ENCODE peak calls at places on chromosomes 11 and 22, in four cellular contexts. N is AG04450, G is endothelial cell, C is GM04504. K is an unnamed sample.

GRCh38 chr11:77106321-77106720 is 3.7 kb downstream of the OMP start:
- DNase-seq in N (no peak), G (no peak), C (no peak), K (no peak)

GRCh38 chr11:1888811-1889526 is 2.7 kb downstream of the PRR33 start:
- DNase-seq in N (no peak), G (no peak), C (no peak), K (no peak)

GRCh38 chr22:40791241-40791640 is 27.9 kb downstream of the SLC25A17 start:
- DNase-seq in N (no peak), G (no peak), C (no peak), K (no peak)

GRCh38 chr11:131827440-131827839 is 457.0 kb downstream of the NTM start:
- DNase-seq in N (no peak), G (no peak), C (no peak), K (no peak)

GRCh38 chr11:100831929-100832480 is 144.9 kb downstream of the ARHGAP42 start:
- DNase-seq in N (no peak), G (no peak), C (no peak), K (no peak)

GRCh38 chr11:110338684-110339083 is 42.3 kb upstream of the RDX start:
- DNase-seq in N (no peak), G (no peak), C (no peak), K (no peak)

GRCh38 chr22:37484115-37485005 is 1.8 kb downstream of the MFNG start:
- DNase-seq in N (no peak), G (peak), C (no peak), K (no peak)

GRCh38 chr11:118305726-118306125 is 1.2 kb downstream of the CD3E start:
- DNase-seq in N (no peak), G (no peak), C (no peak), K (no peak)

GRCh38 chr11:71286701-71287643 is 34.6 kb upstream of the SHANK2 start:
- DNase-seq in N (peak), G (no peak), C (peak), K (no peak)

GRCh38 chr11:8296872-8297271 is 33.2 kb upstream of the LMO1 start:
- DNase-seq in N (no peak), G (no peak), C (no peak), K (no peak)

K was measured in NT2/D1.